ENCODE peak calls at places on chromosomes 13 and 19, in six cellular contexts. V is upper lobe of right lung, N is AG09319, W is right atrium auricular region, S is mesothelial cell of epicardium, R is AG09309. Y is an unnamed sample.

GRCh38 chr19:39246951-39247669 is 1.5 kb downstream of the IFNL4 start:
- DNase-seq in V (peak), N (no peak), W (no peak), S (no peak), R (no peak), Y (no peak)

GRCh38 chr19:6602729-6603114 is 11.8 kb upstream of the CD70 start:
- DNase-seq in V (no peak), N (no peak), W (peak), S (no peak), R (peak), Y (no peak)

GRCh38 chr13:91894311-91894710 is 495.9 kb downstream of the GPC5 start:
- DNase-seq in V (no peak), N (no peak), W (no peak), S (no peak), R (no peak), Y (no peak)

GRCh38 chr19:18278521-18279265 is 2.7 kb downstream of the JUND start:
- DNase-seq in V (no peak), N (no peak), W (no peak), S (no peak), R (no peak), Y (no peak)

GRCh38 chr19:39307233-39307821 is 11.1 kb downstream of the IFNL1 start:
- DNase-seq in V (peak), N (no peak), W (no peak), S (peak), R (no peak), Y (no peak)

GRCh38 chr13:40401911-40402776 is 264.3 kb downstream of the FOXO1 start:
- DNase-seq in V (peak), N (peak), W (peak), S (peak), R (peak), Y (peak)

GRCh38 chr13:110136660-110137585 is 170.0 kb downstream of the COL4A1 start:
- DNase-seq in V (no peak), N (no peak), W (peak), S (no peak), R (no peak), Y (no peak)

GRCh38 chr19:39765091-39766076 is 13.3 kb upstream of the LEUTX start:
- DNase-seq in V (no peak), N (no peak), W (no peak), S (peak), R (no peak), Y (no peak)

GRCh38 chr13:106373304-106373988 is 162.0 kb downstream of the EFNB2 start:
- DNase-seq in V (no peak), N (no peak), W (no peak), S (no peak), R (no peak), Y (no peak)

GRCh38 chr13:75797256-75797655 is 161.1 kb downstream of the LMO7 start:
- DNase-seq in V (no peak), N (no peak), W (no peak), S (no peak), R (no peak), Y (no peak)

GRCh38 chr13:41289463-41289881 is 21.6 kb upstream of the NAA16 start:
- DNase-seq in V (no peak), N (no peak), W (no peak), S (no peak), R (no peak), Y (no peak)

GRCh38 chr19:49440439-49441209 is 703 bp downstream of the SLC17A7 start:
- DNase-seq in V (no peak), N (no peak), W (no peak), S (no peak), R (no peak), Y (no peak)

GRCh38 chr19:12603714-12604113 is 6.9 kb downstream of the ZNF490 start:
- DNase-seq in V (no peak), N (no peak), W (no peak), S (no peak), R (no peak), Y (no peak)

GRCh38 chr13:26476111-26476743 is 81.3 kb upstream of the WASF3 start:
- DNase-seq in V (no peak), N (no peak), W (no peak), S (no peak), R (no peak), Y (no peak)

GRCh38 chr19:32831611-32832010 is 38.0 kb downstream of the SLC7A9 start:
- DNase-seq in V (no peak), N (no peak), W (no peak), S (no peak), R (no peak), Y (no peak)

GRCh38 chr13:52428295-52428694 is 22.1 kb downstream of the VPS36 start:
- DNase-seq in V (no peak), N (no peak), W (no peak), S (no peak), R (no peak), Y (no peak)

GRCh38 chr19:5394907-5395505 is 54.4 kb upstream of the PTPRS start:
- DNase-seq in V (no peak), N (no peak), W (no peak), S (no peak), R (no peak), Y (no peak)

GRCh38 chr13:59425211-59425721 is 738.5 kb downstream of the DIAPH3 start:
- DNase-seq in V (no peak), N (peak), W (no peak), S (no peak), R (peak), Y (no peak)

GRCh38 chr13:30154531-30154930 is 152.8 kb downstream of the KATNAL1 start:
- DNase-seq in V (no peak), N (no peak), W (no peak), S (no peak), R (no peak), Y (no peak)

GRCh38 chr19:51146751-51147150 is 4.7 kb downstream of the SIGLEC7 start:
- DNase-seq in V (no peak), N (no peak), W (no peak), S (peak), R (no peak), Y (no peak)

GRCh38 chr13:64640002-64640401 is 2590.1 kb downstream of the PCDH9 start:
- DNase-seq in V (no peak), N (no peak), W (no peak), S (no peak), R (no peak), Y (no peak)

GRCh38 chr19:42528354-42529247 is at the start of gene CEACAM1:
- DNase-seq in V (peak), N (no peak), W (peak), S (peak), R (no peak), Y (no peak)

GRCh38 chr19:33624586-33625153 is 2.9 kb downstream of the CHST8 start:
- DNase-seq in V (no peak), N (no peak), W (no peak), S (no peak), R (no peak), Y (no peak)

GRCh38 chr19:11025997-11026396 is 63.3 kb upstream of the LDLR start:
- DNase-seq in V (no peak), N (no peak), W (no peak), S (no peak), R (no peak), Y (no peak)

GRCh38 chr13:51629711-51630575 is 45.7 kb downstream of the WDFY2 start:
- DNase-seq in V (no peak), N (no peak), W (no peak), S (no peak), R (no peak), Y (no peak)

GRCh38 chr13:28324181-28324789 is 170.6 kb downstream of the FLT1 start:
- DNase-seq in V (no peak), N (no peak), W (peak), S (peak), R (no peak), Y (no peak)

GRCh38 chr19:32224371-32225244 is 120.8 kb upstream of the ZNF507 start:
- DNase-seq in V (peak), N (no peak), W (no peak), S (peak), R (no peak), Y (no peak)

DNA sequence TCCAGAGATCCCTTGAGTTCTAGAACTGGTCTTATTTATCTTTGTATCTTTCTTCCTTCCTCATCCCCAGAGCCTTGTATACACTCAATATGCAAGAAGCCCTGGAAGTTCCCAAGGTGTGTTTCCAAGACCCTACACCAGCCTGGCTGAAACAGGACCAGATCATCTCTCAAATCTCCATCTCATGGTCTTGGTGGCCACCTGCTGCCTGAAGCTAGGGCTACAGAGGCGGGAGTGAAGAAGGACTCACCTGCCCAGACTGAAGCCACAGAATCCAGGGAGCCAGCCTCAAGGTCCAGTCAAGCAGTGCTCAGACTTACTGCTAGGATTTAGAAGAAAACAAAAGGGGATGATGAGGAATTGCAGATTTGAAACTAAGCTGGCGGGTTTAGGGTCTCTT is 6.1 kb upstream of the CYSLTR2 start:
- DNase-seq in V (no peak), N (no peak), W (no peak), S (no peak), R (no peak), Y (no peak)
- TF ChIP-seq CTCF in V (no peak), N (no peak), W (no peak), S (no peak), R (no peak), Y (peak)

GRCh38 chr19:2150794-2151338 is 500 bp downstream of the AP3D1 start:
- DNase-seq in V (peak), N (no peak), W (no peak), S (peak), R (no peak), Y (no peak)

GRCh38 chr19:2148482-2149135 is 2.8 kb downstream of the AP3D1 start:
- DNase-seq in V (no peak), N (no peak), W (no peak), S (no peak), R (no peak), Y (no peak)

GRCh38 chr19:2154587-2155075 is 3.3 kb upstream of the AP3D1 start:
- DNase-seq in V (no peak), N (no peak), W (no peak), S (no peak), R (no peak), Y (no peak)

GRCh38 chr19:2149980-2150793 is 1.2 kb downstream of the AP3D1 start:
- DNase-seq in V (no peak), N (no peak), W (no peak), S (no peak), R (no peak), Y (no peak)

DNA sequence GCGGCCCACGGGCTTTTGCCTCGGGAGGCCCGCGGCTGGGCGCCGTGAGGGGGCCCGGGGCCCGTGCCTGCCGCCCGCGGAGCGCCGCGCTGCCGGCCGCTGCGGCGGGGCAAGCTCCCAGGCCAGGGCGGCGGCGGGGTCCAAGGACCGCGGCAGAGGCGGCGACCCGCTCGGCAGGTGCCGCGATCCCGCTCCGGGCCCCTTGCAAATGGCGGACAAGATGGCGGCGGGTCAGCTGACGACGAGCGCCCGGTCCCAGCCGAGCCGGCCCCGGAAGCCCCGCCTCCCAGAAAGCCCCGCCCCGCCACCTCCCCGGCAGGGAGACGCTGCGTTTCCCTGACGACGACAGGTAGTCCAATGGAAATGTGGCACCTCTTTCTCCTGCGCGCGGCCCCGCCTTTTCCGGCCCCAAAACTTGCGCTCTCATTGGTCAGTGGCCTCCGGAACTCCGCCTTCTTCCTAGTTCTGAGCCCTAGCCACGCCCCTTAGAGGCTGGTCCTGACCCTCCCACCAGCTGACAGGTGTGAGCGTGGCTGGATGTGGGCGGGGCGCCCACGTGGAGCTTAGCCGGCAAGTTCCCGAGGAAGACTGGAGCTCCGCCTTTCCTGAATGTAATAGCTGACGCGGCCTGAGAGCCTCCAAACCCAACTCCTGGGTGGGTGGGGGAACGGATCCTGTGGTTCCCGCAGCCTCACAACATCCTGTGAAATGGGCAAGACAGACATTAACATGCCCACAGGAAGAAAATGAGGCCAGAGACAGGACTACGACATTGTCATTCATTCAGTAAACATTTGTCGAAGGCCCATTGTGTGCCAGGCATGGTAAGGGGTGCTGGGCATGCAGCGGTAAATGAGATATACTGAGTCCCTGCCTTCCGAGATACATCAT is at the start of gene AP3D1:
- DNase-seq in V (peak), N (peak), W (peak), S (peak), R (peak), Y (peak)
- TF ChIP-seq CTCF in V (no peak), N (no peak), W (no peak), S (no peak), R (no peak), Y (no peak)

DNA sequence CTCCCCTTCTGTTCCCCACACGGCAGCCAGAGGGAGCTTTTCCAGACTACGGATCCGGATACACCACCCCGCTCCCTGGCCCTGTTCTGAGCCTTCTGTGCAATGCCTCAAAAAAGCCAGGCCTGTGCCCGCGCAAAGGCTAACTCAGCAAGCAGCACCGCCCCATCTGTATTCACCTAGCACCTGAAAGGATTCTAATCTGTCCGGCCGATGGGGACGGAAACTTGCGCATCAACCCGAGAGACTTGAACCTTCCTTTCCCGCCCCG is 589 bp downstream of the ZBTB45 start:
- DNase-seq in V (peak), N (peak), W (peak), S (peak), R (peak), Y (peak)
- TF ChIP-seq CTCF in V (peak), N (peak), W (no peak), S (no peak), R (peak), Y (peak)

DNA sequence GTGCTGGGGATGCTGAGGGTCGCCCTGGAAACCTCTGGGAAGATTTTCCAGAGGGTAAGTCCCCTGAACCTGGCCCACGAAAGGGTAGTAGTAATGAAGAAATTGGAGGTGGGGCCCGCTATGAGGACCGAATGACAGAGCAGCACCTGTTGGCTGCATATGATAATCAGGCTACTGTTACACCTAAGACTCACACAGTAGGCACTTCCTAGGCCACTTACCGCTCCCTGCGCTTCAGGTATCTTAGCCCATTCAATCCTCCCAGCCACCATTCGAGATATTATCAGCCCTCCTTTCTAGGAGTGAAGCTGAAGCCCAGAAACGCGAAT is 4.3 kb upstream of the LRFN3 start:
- DNase-seq in V (no peak), N (no peak), W (no peak), S (no peak), R (no peak), Y (no peak)
- TF ChIP-seq CTCF in V (peak), N (no peak), W (no peak), S (no peak), R (no peak), Y (no peak)

GRCh38 chr13:93824286-93824685 is 597.7 kb downstream of the GPC6 start:
- DNase-seq in V (no peak), N (no peak), W (no peak), S (no peak), R (no peak), Y (no peak)
- TF ChIP-seq CTCF in V (no peak), N (no peak), W (no peak), S (no peak), R (no peak), Y (no peak)

GRCh38 chr13:32902898-32903297 is 113.3 kb upstream of the KL start:
- DNase-seq in V (no peak), N (no peak), W (peak), S (no peak), R (no peak), Y (no peak)

GRCh38 chr13:32904271-32904670 is 112.0 kb upstream of the KL start:
- DNase-seq in V (no peak), N (no peak), W (no peak), S (no peak), R (no peak), Y (no peak)

GRCh38 chr13:32905063-32905863 is 111.0 kb upstream of the KL start:
- DNase-seq in V (no peak), N (no peak), W (no peak), S (no peak), R (no peak), Y (no peak)

GRCh38 chr13:32903720-32904119 is 112.5 kb upstream of the KL start:
- DNase-seq in V (no peak), N (no peak), W (peak), S (no peak), R (no peak), Y (no peak)

GRCh38 chr13:32901994-32902780 is 114.0 kb upstream of the KL start:
- DNase-seq in V (no peak), N (no peak), W (no peak), S (no peak), R (no peak), Y (peak)
- TF ChIP-seq CTCF in V (no peak), N (no peak), W (no peak), S (no peak), R (no peak), Y (no peak)

GRCh38 chr19:1229056-1229607 is 8.7 kb downstream of the CBARP start:
- DNase-seq in V (no peak), N (no peak), W (no peak), S (no peak), R (no peak), Y (no peak)

GRCh38 chr19:1231729-1232128 is 6.1 kb downstream of the CBARP start:
- DNase-seq in V (no peak), N (no peak), W (no peak), S (no peak), R (no peak), Y (no peak)

GRCh38 chr19:1229837-1230584 is 7.8 kb downstream of the CBARP start:
- DNase-seq in V (no peak), N (no peak), W (no peak), S (no peak), R (no peak), Y (no peak)

GRCh38 chr19:1232231-1232637 is 5.6 kb downstream of the CBARP start:
- DNase-seq in V (no peak), N (no peak), W (no peak), S (no peak), R (no peak), Y (no peak)

DNA sequence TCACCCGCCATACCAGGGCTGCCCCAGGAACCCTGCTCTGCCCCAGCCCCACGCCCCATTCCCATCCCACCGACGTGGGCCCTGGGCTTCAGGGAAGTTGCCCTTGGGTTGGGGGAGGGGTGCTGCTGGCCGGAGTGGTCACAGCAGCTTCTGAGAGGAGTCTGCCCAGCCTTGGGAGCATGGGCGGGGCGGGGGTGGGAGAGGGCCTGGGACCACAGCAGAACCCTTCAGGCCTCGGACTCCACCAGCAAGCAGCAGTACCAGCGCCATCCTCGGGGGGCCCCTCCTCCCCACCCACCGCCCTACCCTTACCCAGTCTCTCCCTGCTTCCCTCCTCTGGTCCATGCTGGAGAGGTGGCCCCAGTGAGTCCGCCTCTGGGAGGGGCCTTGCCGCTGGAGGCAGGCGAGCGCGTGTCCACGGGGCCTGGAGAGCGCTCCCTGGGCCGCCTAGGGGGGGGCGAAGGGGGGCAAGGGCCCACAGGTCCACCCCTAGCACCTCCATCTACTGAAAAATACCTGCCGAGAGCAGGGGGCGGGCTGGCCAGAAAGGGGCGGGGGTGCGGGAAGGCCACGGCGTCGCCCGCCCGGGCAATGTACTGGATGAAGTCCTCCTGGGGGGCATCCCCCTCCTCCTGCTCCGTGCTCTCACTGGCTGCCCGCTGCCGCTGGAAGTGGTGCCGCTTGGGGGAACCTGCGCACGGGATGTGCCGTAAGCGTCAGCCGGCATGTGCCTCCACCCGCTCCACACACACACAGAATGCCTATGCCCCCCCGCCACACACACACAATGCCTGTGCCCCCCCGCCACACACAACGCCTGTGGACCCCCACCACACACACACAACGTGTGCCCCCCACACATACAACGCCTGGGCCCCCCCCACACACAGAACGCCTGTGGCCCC is 7.0 kb downstream of the CBARP start:
- DNase-seq in V (no peak), N (no peak), W (no peak), S (no peak), R (no peak), Y (no peak)
- TF ChIP-seq CTCF in V (no peak), N (no peak), W (no peak), S (no peak), R (no peak), Y (no peak)

DNA sequence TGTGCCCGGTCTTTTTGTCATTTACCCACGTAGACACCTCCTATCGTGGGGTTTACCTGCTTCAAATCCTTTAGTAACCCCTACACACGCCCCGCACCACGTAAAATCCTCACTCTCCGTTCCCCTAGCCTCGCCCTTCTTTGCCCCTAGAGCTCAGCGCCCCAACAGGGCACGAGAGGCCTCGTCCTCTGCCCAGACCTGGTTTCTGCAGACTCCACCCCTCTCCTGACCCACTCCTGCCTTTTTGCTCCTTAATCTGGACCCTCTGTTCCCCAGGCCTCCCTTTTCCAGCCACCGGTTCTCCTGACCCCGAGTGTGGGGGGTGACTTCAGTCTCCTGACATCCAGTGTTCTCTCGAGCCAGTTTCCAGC is 427 bp downstream of the ZNF528 start:
- DNase-seq in V (no peak), N (no peak), W (no peak), S (no peak), R (no peak), Y (no peak)
- TF ChIP-seq CTCF in V (no peak), N (no peak), W (no peak), S (no peak), R (no peak), Y (no peak)

Y was measured in epithelial cell of proximal tubule.